ENCODE peak calls at places on chromosomes 13 and 19, in seven cellular contexts. R is HAP-1; B is astrocyte; X is bronchial epithelial cell; T is CD8-positive, alpha-beta T cell; N is AG04450; M is psoas muscle. G is an unnamed sample.

GRCh38 chr19:52963229-52963760 is 614 bp upstream of the ZNF816 start:
- DNase-seq in R (no peak), B (no peak), X (no peak), T (peak), N (no peak), M (no peak), G (no peak)

GRCh38 chr19:29537181-29537580 is 11.4 kb downstream of the VSTM2B start:
- DNase-seq in R (no peak), B (no peak), X (no peak), T (no peak), N (no peak), M (no peak), G (no peak)

GRCh38 chr13:55653497-55653896 is 1487.2 kb upstream of the PRR20A start:
- DNase-seq in R (no peak), B (no peak), X (no peak), T (no peak), N (no peak), M (no peak), G (no peak)

GRCh38 chr19:35270381-35270811 is 1.6 kb downstream of the USF2 start:
- DNase-seq in R (no peak), B (no peak), X (no peak), T (no peak), N (no peak), M (no peak), G (no peak)

GRCh38 chr19:53958168-53958571 is 4.6 kb upstream of the CACNG8 start:
- DNase-seq in R (no peak), B (no peak), X (no peak), T (no peak), N (no peak), M (no peak), G (no peak)

GRCh38 chr19:46975918-46976782 is 43.5 kb upstream of the NPAS1 start:
- DNase-seq in R (no peak), B (peak), X (peak), T (no peak), N (peak), M (peak), G (peak)

GRCh38 chr13:47594833-47595232 is 406.2 kb downstream of the SUCLA2 start:
- DNase-seq in R (no peak), B (no peak), X (no peak), T (no peak), N (no peak), M (no peak), G (peak)

GRCh38 chr19:56660381-56661105 is 11.0 kb downstream of the ZNF835 start:
- DNase-seq in R (no peak), B (no peak), X (no peak), T (no peak), N (no peak), M (peak), G (no peak)

GRCh38 chr19:30621326-30621920 is 249.2 kb downstream of the ZNF536 start:
- DNase-seq in R (no peak), B (no peak), X (no peak), T (no peak), N (no peak), M (no peak), G (no peak)

GRCh38 chr13:43414111-43414510 is 372.7 kb downstream of the ENOX1 start:
- DNase-seq in R (no peak), B (no peak), X (peak), T (no peak), N (no peak), M (no peak), G (no peak)

GRCh38 chr13:33649212-33649917 is 168.6 kb upstream of the RFC3 start:
- DNase-seq in R (no peak), B (no peak), X (peak), T (no peak), N (no peak), M (no peak), G (peak)

GRCh38 chr13:98289339-98289935 is 112.4 kb upstream of the RNF113B start:
- DNase-seq in R (no peak), B (no peak), X (no peak), T (no peak), N (no peak), M (no peak), G (no peak)

GRCh38 chr13:98142427-98143156 is at the start of gene FARP1:
- DNase-seq in R (peak), B (peak), X (peak), T (no peak), N (no peak), M (peak), G (peak)

GRCh38 chr13:79810671-79811070 is 329.7 kb downstream of the NDFIP2 start:
- DNase-seq in R (peak), B (peak), X (peak), T (no peak), N (peak), M (no peak), G (peak)

GRCh38 chr13:27295096-27295495 is 24.5 kb downstream of the RASL11A start:
- DNase-seq in R (no peak), B (no peak), X (no peak), T (no peak), N (no peak), M (no peak), G (no peak)

GRCh38 chr13:27783111-27783510 is 9.2 kb upstream of the GSX1 start:
- DNase-seq in R (no peak), B (no peak), X (peak), T (no peak), N (no peak), M (no peak), G (peak)

GRCh38 chr19:31344403-31344802 is 4.8 kb downstream of the TSHZ3 start:
- DNase-seq in R (no peak), B (no peak), X (no peak), T (no peak), N (no peak), M (no peak), G (no peak)

GRCh38 chr13:19605161-19605955 is 28.1 kb upstream of the MPHOSPH8 start:
- DNase-seq in R (no peak), B (peak), X (peak), T (no peak), N (no peak), M (no peak), G (no peak)

GRCh38 chr13:80339841-80340642 is 884 bp downstream of the SPRY2 start:
- DNase-seq in R (peak), B (peak), X (no peak), T (no peak), N (no peak), M (peak), G (peak)

GRCh38 chr19:27765397-27765796 is 1447.6 kb downstream of the UQCRFS1 start:
- DNase-seq in R (no peak), B (no peak), X (no peak), T (no peak), N (no peak), M (no peak), G (no peak)

GRCh38 chr13:39405596-39405995 is 197.4 kb downstream of the LHFPL6 start:
- DNase-seq in R (no peak), B (no peak), X (no peak), T (no peak), N (no peak), M (no peak), G (no peak)

GRCh38 chr13:46659413-46660065 is 106.6 kb downstream of the LRCH1 start:
- DNase-seq in R (no peak), B (no peak), X (no peak), T (no peak), N (no peak), M (no peak), G (no peak)

GRCh38 chr13:45299194-45299593 is 41.8 kb downstream of the TPT1 start:
- DNase-seq in R (no peak), B (no peak), X (no peak), T (no peak), N (no peak), M (no peak), G (peak)

GRCh38 chr19:5436101-5436947 is 18.9 kb upstream of the ZNRF4 start:
- DNase-seq in R (peak), B (peak), X (no peak), T (no peak), N (peak), M (no peak), G (no peak)

GRCh38 chr19:58570770-58571574 is 2.2 kb downstream of the MZF1 start:
- DNase-seq in R (no peak), B (no peak), X (no peak), T (no peak), N (no peak), M (peak), G (no peak)

GRCh38 chr19:29640231-29640630 is 25.0 kb upstream of the PLEKHF1 start:
- DNase-seq in R (no peak), B (no peak), X (no peak), T (no peak), N (no peak), M (no peak), G (no peak)

GRCh38 chr19:51364200-51365106 is 1.7 kb downstream of the ETFB start:
- DNase-seq in R (no peak), B (no peak), X (peak), T (no peak), N (no peak), M (no peak), G (no peak)
- H3K4me3 ChIP-seq in R (no peak), B (no peak), X (no peak), T (no peak), N (no peak), M (peak), G (no peak)

GRCh38 chr19:48644355-48644754 is 1.6 kb downstream of the CA11 start:
- DNase-seq in R (no peak), B (no peak), X (no peak), T (no peak), N (no peak), M (no peak), G (no peak)
- H3K4me3 ChIP-seq in R (peak), B (no peak), X (no peak), T (peak), N (no peak), M (peak), G (no peak)

GRCh38 chr19:6588508-6589345 is 2.2 kb downstream of the CD70 start:
- DNase-seq in R (no peak), B (no peak), X (no peak), T (no peak), N (no peak), M (no peak), G (no peak)
- H3K4me3 ChIP-seq in R (peak), B (no peak), X (no peak), T (no peak), N (no peak), M (no peak), G (no peak)

GRCh38 chr13:29844441-29844840 is 6.0 kb downstream of the UBL3 start:
- DNase-seq in R (no peak), B (peak), X (no peak), T (no peak), N (no peak), M (no peak), G (peak)
- H3K4me3 ChIP-seq in R (no peak), B (no peak), X (no peak), T (no peak), N (no peak), M (no peak), G (no peak)

DNA sequence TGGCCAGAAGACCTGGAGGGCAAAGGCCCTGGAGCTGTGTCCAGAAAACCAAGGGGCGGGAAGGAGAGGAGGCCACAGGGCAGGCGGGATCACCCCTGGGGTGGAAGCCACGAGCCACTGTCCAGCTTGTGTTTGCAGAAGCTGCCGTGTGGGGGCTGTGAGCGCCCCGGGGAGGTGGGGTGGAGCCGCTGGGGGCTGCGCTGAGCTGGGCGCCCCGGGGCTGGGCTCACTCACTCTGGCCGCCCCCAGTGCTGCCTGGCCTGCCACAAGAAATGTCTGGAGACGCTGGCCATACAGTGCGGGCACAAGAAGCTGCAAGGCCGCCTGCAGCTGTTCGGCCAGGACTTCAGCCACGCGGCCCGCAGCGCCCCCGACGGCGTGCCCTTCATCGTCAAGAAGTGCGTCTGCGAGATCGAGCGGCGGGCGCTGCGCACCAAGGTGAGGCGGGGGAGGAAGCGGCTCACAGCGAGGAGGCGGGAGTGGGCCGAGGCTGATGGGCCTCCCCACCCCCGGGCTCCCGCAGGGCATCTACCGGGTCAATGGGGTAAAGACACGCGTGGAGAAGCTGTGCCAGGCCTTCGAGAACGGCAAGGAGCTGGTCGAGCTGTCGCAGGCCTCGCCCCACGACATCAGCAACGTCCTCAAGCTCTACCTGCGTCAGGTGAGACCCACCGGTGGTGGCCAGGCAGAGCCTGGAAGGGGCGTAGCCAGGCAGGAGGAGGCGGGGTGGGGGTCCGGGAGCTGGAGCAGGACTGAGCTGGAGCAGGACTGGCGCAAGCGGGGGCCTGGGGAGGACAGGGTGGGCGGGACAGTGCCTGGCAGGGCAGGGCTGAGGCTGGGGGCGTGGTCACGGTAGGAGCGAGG is 13.6 kb downstream of the POLR2E start:
- DNase-seq in R (no peak), B (no peak), X (no peak), T (no peak), N (no peak), M (no peak), G (no peak)
- H3K4me3 ChIP-seq in R (no peak), B (no peak), X (peak), T (no peak), N (no peak), M (no peak), G (no peak)

DNA sequence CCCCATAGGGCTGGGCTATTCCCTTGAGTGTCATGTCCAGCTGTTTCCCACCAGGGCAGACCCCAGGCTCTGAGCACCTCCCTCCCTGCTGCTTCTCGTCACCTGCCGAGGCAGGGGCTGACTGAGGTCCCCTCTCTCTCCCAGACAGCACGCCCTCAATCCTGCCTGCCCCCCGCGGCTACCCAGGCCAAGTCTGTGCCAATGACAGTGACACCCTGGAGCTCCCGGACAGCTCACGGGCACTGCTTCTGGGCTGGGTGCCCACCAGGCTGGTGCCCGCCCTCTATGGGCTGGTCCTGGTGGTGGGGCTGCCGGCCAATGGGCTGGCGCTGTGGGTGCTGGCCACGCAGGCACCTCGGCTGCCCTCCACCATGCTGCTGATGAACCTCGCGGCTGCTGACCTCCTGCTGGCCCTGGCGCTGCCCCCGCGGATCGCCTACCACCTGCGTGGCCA is 657 bp downstream of the F2RL3 start:
- DNase-seq in R (no peak), B (no peak), X (no peak), T (no peak), N (no peak), M (no peak), G (no peak)
- H3K4me3 ChIP-seq in R (no peak), B (no peak), X (no peak), T (no peak), N (no peak), M (peak), G (no peak)

GRCh38 chr13:101739382-101740178 is 287.1 kb downstream of the ITGBL1 start:
- DNase-seq in R (no peak), B (no peak), X (no peak), T (no peak), N (no peak), M (no peak), G (no peak)
- H3K4me3 ChIP-seq in R (no peak), B (no peak), X (no peak), T (no peak), N (no peak), M (no peak), G (no peak)